ENCODE peak calls at places on chromosomes 6 and 20, in five cellular contexts. P is mammary epithelial cell, Q is lung, V is fibroblast of the aortic adventitia, B is DND-41. C is an unnamed sample.

GRCh38 chr6:75409928-75410327 is 83.7 kb downstream of the FILIP1 start:
- DNase-seq in B (no peak), P (no peak), Q (no peak), V (no peak), C (no peak)

GRCh38 chr6:55953384-55953783 is 78.0 kb upstream of the BMP5 start:
- DNase-seq in V (peak), P (peak), B (no peak), Q (no peak), C (peak)

GRCh38 chr20:47927385-47927851 is 142.1 kb upstream of the SULF2 start:
- DNase-seq in Q (no peak), V (peak), B (no peak), P (peak), C (peak)

GRCh38 chr6:170371588-170371987 is 65.0 kb downstream of the FAM120B start:
- DNase-seq in Q (no peak), V (no peak), P (no peak), B (peak), C (no peak)

GRCh38 chr20:58646703-58647102 is 4.4 kb upstream of the STX16 start:
- DNase-seq in V (no peak), P (no peak), B (no peak), Q (no peak), C (no peak)

GRCh38 chr6:34358389-34358906 is 34.0 kb downstream of the NUDT3 start:
- DNase-seq in Q (no peak), P (no peak), B (no peak), V (peak), C (peak)

GRCh38 chr20:35497780-35498189 is 31.7 kb downstream of the C20orf173 start:
- DNase-seq in Q (no peak), P (no peak), B (no peak), V (peak), C (no peak)

GRCh38 chr20:43590036-43590391 is 723 bp upstream of the IFT52 start:
- DNase-seq in P (no peak), Q (no peak), V (no peak), B (peak), C (no peak)

GRCh38 chr6:16759646-16760535 is 1.4 kb downstream of the ATXN1 start:
- DNase-seq in B (peak), Q (peak), V (peak), P (peak), C (peak)

GRCh38 chr6:32133786-32134185 is 3.7 kb upstream of the FKBPL start:
- DNase-seq in B (no peak), P (no peak), V (peak), Q (no peak), C (peak)

GRCh38 chr20:53547664-53548239 is 45.9 kb downstream of the ZNF217 start:
- DNase-seq in V (peak), P (peak), Q (peak), B (peak), C (peak)

GRCh38 chr6:38713812-38714211 is 1.3 kb upstream of the DNAH8 start:
- DNase-seq in Q (no peak), B (peak), V (no peak), P (peak), C (no peak)

GRCh38 chr6:80457044-80457933 is 350.8 kb downstream of the BCKDHB start:
- DNase-seq in P (peak), B (no peak), V (peak), Q (peak), C (peak)

GRCh38 chr20:41205313-41205712 is 68.0 kb downstream of the PLCG1 start:
- DNase-seq in V (no peak), P (no peak), Q (no peak), B (no peak), C (no peak)

GRCh38 chr6:63476302-63476701 is 96.0 kb upstream of the LOC128125822 start:
- DNase-seq in Q (no peak), V (no peak), B (no peak), P (no peak), C (peak)

GRCh38 chr6:122033564-122034181 is 365.8 kb upstream of the HSF2 start:
- DNase-seq in Q (no peak), B (no peak), P (peak), V (peak), C (peak)

GRCh38 chr20:11041396-11041795 is 367.6 kb upstream of the JAG1 start:
- DNase-seq in P (peak), B (no peak), Q (no peak), V (peak), C (no peak)

GRCh38 chr20:46484954-46485353 is 28.4 kb downstream of the ZNF334 start:
- DNase-seq in B (no peak), Q (no peak), V (no peak), P (no peak), C (no peak)

GRCh38 chr20:16518784-16519084 is 54.5 kb downstream of the KIF16B start:
- DNase-seq in V (no peak), P (no peak), B (no peak), Q (no peak), C (no peak)

GRCh38 chr6:6556738-6557503 is 31.6 kb upstream of the LY86 start:
- DNase-seq in Q (no peak), V (peak), B (peak), P (no peak), C (peak)

GRCh38 chr6:137387365-137387764 is 106.8 kb downstream of the OLIG3 start:
- DNase-seq in V (no peak), B (no peak), P (no peak), Q (no peak), C (no peak)

GRCh38 chr6:159151266-159151855 is 17.8 kb upstream of the FNDC1 start:
- DNase-seq in B (peak), P (peak), Q (peak), V (peak), C (peak)

GRCh38 chr6:127641905-127642304 is 64.9 kb downstream of the C6orf58 start:
- DNase-seq in V (peak), Q (no peak), B (peak), P (peak), C (peak)

GRCh38 chr6:162190936-162191335 is 536.6 kb downstream of the PRKN start:
- DNase-seq in Q (no peak), P (no peak), B (no peak), V (no peak), C (no peak)

GRCh38 chr20:62258499-62259293 is 20.4 kb downstream of the OSBPL2 start:
- DNase-seq in P (peak), V (peak), Q (no peak), B (no peak), C (peak)

GRCh38 chr6:142886431-142887170 is 58.4 kb downstream of the HIVEP2 start:
- DNase-seq in V (peak), B (no peak), Q (no peak), P (peak), C (peak)
- TF ChIP-seq CTCF in V (peak), B (peak), Q (peak), P (no peak), C (peak)

GRCh38 chr6:108873971-108874370 is 25.7 kb downstream of the ARMC2 start:
- DNase-seq in B (no peak), P (no peak), V (no peak), Q (no peak), C (no peak)

GRCh38 chr6:108874470-108875160 is 26.4 kb downstream of the ARMC2 start:
- DNase-seq in Q (no peak), B (no peak), P (no peak), V (peak), C (peak)

GRCh38 chr6:108873251-108873650 is 25.0 kb downstream of the ARMC2 start:
- DNase-seq in V (no peak), B (no peak), Q (no peak), P (no peak), C (no peak)

GRCh38 chr6:108876929-108877775 is 28.9 kb downstream of the ARMC2 start:
- DNase-seq in B (no peak), P (no peak), V (peak), Q (peak), C (peak)

DNA sequence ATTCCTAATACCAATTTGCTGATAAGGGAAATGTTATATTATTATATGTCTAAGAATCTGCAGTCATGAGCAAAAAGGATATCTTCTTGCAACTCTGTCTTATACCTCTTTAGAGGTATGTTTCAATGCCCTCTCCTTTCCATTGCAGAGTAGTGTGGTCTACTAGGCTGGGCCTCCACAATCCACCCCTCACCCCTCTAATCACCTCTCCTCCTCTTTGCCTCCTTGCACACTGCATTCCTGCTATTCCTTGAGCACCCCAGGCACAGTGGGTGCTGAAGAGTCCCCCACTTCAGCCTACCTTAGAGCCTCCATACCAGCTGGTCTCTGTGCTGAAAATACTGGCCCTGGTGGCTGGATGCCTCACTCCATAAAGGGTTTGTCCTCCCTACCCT is 26.9 kb downstream of the ARMC2 start:
- DNase-seq in V (no peak), Q (no peak), P (no peak), B (no peak), C (no peak)
- H3K4me3 ChIP-seq in V (no peak), Q (no peak), P (no peak), B (no peak), C (no peak)

GRCh38 chr6:115896538-115897129 is 164.1 kb downstream of the FRK start:
- DNase-seq in P (peak), Q (no peak), B (no peak), V (peak), C (peak)
- TF ChIP-seq CTCF in P (peak), Q (no peak), B (peak), V (peak), C (peak)

DNA sequence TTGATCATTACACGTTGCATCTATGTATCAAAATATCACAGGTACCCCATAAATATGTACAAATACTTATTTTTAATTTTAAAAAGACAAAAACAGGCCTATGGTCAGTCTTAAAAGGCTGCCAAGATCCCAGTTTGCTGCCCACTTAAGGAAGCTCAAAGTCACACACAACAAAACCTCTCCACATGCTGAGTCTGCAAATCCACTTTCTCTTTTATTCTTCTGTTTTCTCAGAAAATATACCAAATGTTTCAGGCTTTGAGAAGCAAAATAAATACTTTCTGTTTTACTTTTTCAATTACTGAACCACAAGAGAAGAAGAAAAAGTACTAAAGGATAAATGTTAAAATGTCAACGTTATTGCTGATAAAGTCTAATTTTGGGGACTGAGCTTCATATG is 107.8 kb upstream of the MANEA start:
- DNase-seq in Q (no peak), B (no peak), P (no peak), V (no peak), C (no peak)
- H3K4me3 ChIP-seq in Q (no peak), B (no peak), P (no peak), V (no peak), C (no peak)

GRCh38 chr6:124389127-124389526 is 573.1 kb upstream of the RNF217 start:
- DNase-seq in B (no peak), Q (no peak), V (no peak), P (no peak), C (peak)
- TF ChIP-seq CTCF in B (no peak), Q (no peak), V (no peak), P (peak), C (peak)

GRCh38 chr6:47434372-47435253 is 43.0 kb upstream of the CD2AP start:
- DNase-seq in Q (no peak), V (no peak), P (no peak), B (no peak), C (no peak)

GRCh38 chr6:47428288-47428687 is 49.3 kb upstream of the CD2AP start:
- DNase-seq in B (no peak), V (no peak), P (no peak), Q (no peak), C (no peak)

GRCh38 chr6:47426524-47427302 is 50.9 kb upstream of the CD2AP start:
- DNase-seq in Q (no peak), P (no peak), B (no peak), V (no peak), C (peak)

GRCh38 chr6:47424436-47424836 is 53.2 kb upstream of the CD2AP start:
- DNase-seq in P (no peak), V (peak), Q (no peak), B (no peak), C (no peak)

DNA sequence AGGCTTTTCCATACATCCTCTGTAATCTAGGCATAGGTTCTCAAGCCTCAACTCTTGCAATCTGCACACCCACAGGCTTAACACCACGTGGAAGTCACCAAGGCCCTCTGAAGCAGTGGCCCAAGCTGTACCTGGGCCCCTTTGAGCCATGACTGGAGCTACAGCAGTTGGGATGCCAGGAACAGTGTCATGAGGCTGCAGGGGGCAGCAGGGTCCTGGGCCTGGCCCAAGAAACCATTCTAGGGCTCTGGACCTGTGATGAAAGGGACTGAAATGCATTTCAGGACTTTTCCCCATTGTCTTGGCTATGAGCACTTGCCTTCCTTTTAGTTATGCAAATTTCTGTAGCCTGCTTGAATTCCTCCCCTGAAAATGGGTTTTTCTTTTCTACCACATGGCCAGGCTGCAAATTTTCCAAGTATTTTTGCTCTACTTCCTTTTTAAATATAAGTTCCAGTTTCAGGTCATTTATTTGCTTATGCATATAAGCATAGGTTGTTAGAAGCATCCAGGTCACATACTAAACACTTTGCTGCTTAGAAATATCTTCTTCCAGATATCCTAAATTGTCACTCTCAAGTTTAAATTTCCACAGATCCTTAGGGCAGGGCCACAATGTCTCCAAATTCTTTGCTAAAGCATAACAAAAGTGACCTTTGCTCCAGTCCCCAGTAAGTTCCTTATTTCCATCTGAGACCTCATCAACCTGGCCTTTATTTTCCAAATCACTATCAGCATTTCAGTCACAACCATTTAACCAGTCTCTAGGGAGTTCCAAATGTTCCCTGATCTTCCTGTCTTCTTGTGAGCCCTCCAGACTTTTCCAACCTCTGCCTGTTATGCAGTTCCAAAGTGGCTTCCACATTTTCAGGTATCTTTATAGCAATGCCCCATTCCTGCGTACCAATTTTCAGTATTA is 48.6 kb upstream of the CD2AP start:
- DNase-seq in V (no peak), P (no peak), B (no peak), Q (no peak), C (no peak)
- H3K4me3 ChIP-seq in V (no peak), P (no peak), B (no peak), Q (no peak), C (no peak)

C was measured in choroid plexus epithelial cell.